ENCODE peak calls at places on chromosomes 12 and 14, in six cellular contexts. O is lower lobe of right lung, X is progenitor cell of endocrine pancreas, T is left ventricle myocardium inferior, E is fibroblast of pulmonary artery, H is transverse colon. F is an unnamed sample.
A peak's percentile ranks its signal among the peaks of the same experiment; 100 is the strongest.

GRCh38 chr12:110335481-110336045 is 54.5 kb downstream of the ATP2A2 start:
- DNase-seq in H (no peak), E (no peak), O (no peak), X (no peak), T (no peak), F (no peak)

GRCh38 chr12:29799591-29799990 is 15.8 kb upstream of the TMTC1 start:
- DNase-seq in X (no peak), H (no peak), T (no peak), O (no peak), E (no peak), F (no peak)

GRCh38 chr14:54627718-54628345 is 60.9 kb downstream of the SAMD4A start:
- DNase-seq in H (no peak), X (no peak), E (peak; percentile 78), T (peak; percentile 44), O (no peak), F (no peak)

GRCh38 chr12:1993341-1993740 is 10.9 kb downstream of the DCP1B start:
- DNase-seq in X (no peak), E (peak; percentile 89), H (no peak), T (no peak), O (no peak), F (no peak)

GRCh38 chr12:45648070-45648469 is 81.4 kb upstream of the ARID2 start:
- DNase-seq in T (peak; percentile 20), H (peak; percentile 33), E (no peak), O (no peak), X (no peak), F (no peak)

GRCh38 chr12:105329926-105330282 is 587 bp upstream of the C12orf75 start:
- DNase-seq in H (no peak), O (no peak), T (no peak), E (no peak), X (no peak), F (no peak)

GRCh38 chr12:86723326-86723725 is 467.1 kb upstream of the MGAT4C start:
- DNase-seq in E (peak; percentile 62), T (no peak), X (no peak), O (no peak), H (no peak), F (no peak)

GRCh38 chr14:102131741-102132140 is 8.0 kb upstream of the WDR20 start:
- DNase-seq in O (no peak), E (no peak), H (no peak), T (no peak), X (no peak), F (no peak)

GRCh38 chr14:22268875-22269274 is 320.1 kb downstream of the DAD1 start:
- DNase-seq in O (no peak), H (no peak), E (peak; percentile 10), X (no peak), T (no peak), F (no peak)

GRCh38 chr14:23356662-23357061 is 4.0 kb upstream of the SLC22A17 start:
- DNase-seq in O (no peak), X (no peak), T (no peak), E (no peak), H (no peak), F (no peak)

GRCh38 chr12:106140223-106140986 is 1.7 kb upstream of the NUAK1 start:
- DNase-seq in T (no peak), O (no peak), H (no peak), E (no peak), X (no peak), F (no peak)

GRCh38 chr12:20262131-20262530 is 106.2 kb upstream of the PDE3A start:
- DNase-seq in X (no peak), O (no peak), H (no peak), E (no peak), T (no peak), F (no peak)

GRCh38 chr12:124497658-124498057 is 69.8 kb downstream of the NCOR2 start:
- DNase-seq in T (peak; percentile 84), E (peak; percentile 87), X (no peak), H (no peak), O (no peak), F (no peak)

GRCh38 chr12:118467576-118467975 is 91.2 kb downstream of the SUDS3 start:
- DNase-seq in O (no peak), T (no peak), E (no peak), X (no peak), H (no peak), F (no peak)

GRCh38 chr14:32366995-32367394 is 37.9 kb downstream of the AKAP6 start:
- DNase-seq in H (no peak), X (no peak), E (peak; percentile 67), O (no peak), T (no peak), F (no peak)

GRCh38 chr14:22994762-22995275 is 12.5 kb upstream of the AJUBA start:
- DNase-seq in T (no peak), O (peak; percentile 61), E (peak; percentile 66), H (no peak), X (no peak), F (no peak)

GRCh38 chr12:118827047-118827446 is 154.3 kb upstream of the SRRM4 start:
- DNase-seq in T (no peak), H (no peak), O (no peak), E (no peak), X (no peak), F (no peak)

GRCh38 chr14:68770553-68771286 is 22.1 kb downstream of the ZFP36L1 start:
- DNase-seq in X (no peak), H (no peak), E (no peak), O (no peak), T (no peak), F (no peak)

GRCh38 chr12:108884116-108885012 is 4.5 kb downstream of the DAO start:
- DNase-seq in E (peak; percentile 41), O (peak; percentile 83), X (no peak), H (peak; percentile 67), T (peak; percentile 39), F (peak; percentile 43)

GRCh38 chr12:48356041-48356768 is 5.5 kb upstream of the ZNF641 start:
- DNase-seq in H (no peak), E (peak; percentile 4), O (no peak), X (no peak), T (no peak), F (no peak)

GRCh38 chr12:12902036-12902435 is 10.7 kb downstream of the GPRC5A start:
- DNase-seq in E (peak; percentile 83), H (no peak), O (no peak), X (no peak), T (no peak), F (no peak)

DNA sequence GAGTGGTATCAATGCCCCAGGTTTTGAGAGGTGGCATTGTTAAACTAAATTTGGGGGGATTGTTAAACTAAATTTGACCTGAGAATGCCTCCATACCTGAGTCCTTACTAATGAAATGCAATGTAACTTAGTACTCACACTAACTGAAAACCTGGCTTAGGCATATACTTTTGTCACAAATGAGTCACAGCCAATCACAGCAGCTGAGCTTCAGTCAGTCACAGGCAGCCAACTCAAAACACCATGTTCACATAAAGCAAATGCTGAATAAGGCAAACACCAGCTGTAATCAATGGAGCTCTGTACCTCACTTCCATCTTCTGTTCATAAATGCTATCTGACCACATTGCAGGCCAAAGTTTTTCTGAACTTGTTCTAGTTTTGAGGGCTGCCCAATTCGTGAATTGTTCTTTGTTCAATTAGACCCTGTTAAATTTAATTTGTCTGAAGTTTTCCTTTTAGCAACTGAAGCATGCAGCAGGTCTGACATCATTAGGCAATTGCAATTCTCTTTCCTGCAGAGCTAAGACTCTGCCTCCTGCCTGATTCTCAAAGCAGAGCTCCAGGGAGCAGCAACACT is 130.0 kb downstream of the WIF1 start:
- DNase-seq in H (no peak), E (no peak), X (no peak), T (no peak), O (no peak), F (no peak)
- TF ChIP-seq CTCF in H (no peak), E (no peak), X (no peak), T (no peak), O (no peak), F (no peak)

GRCh38 chr12:52178984-52179383 is 12.8 kb downstream of the KRT80 start:
- DNase-seq in E (no peak), X (no peak), H (no peak), T (no peak), O (no peak), F (no peak)

GRCh38 chr12:52178443-52178842 is 13.4 kb downstream of the KRT80 start:
- DNase-seq in X (no peak), H (no peak), O (no peak), T (no peak), E (no peak), F (no peak)

GRCh38 chr12:52173526-52173925 is 18.3 kb downstream of the KRT80 start:
- DNase-seq in H (no peak), X (no peak), T (no peak), E (no peak), O (no peak), F (no peak)

GRCh38 chr12:52172956-52173355 is 18.9 kb downstream of the KRT80 start:
- DNase-seq in E (no peak), T (no peak), O (no peak), X (no peak), H (no peak), F (no peak)

DNA sequence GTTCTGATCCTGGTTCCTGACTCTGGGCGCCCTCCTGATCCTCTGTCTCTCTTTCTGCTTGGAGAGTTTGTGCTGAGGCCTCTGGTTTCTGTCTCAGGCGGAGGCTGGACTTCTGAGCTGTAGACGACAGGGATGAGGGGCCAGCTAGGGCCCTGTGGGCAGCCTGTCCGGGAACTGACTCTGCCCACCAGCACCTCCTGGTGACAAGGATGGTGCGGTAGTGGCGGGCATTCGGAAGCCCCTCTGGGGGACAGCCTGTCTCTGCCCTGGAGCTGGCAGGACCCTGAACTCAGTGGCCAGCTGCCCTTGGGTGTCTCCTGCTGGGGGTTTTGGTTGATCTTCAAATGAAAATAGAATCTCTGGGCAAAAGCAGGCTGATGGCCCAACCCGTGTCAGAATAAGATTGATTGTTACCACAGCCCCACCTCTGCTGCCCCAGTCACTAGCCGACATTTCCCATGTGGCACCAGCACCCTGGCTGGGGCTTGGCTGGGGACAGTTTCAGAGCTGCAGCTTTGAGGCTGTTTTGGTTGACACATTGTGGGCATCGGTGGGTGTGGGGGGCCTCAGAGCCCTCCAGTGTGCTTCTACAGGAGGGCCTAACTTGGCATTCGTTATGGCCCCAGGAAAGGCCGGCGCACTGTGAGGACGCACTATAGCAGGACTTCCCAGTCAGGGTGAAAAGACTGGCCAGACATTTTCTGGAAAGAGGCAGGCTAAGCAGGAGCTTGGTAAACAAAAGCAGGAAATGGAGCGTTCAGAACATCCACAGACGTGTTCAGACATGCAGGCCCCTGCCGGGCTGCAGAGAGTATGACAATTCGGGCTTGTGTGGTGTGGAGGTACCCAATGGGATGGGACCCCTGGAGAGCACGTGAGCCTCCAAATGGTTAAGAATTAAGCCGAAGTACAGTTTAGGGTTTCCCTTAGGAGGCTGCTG is 16.1 kb downstream of the KRT80 start:
- DNase-seq in E (peak; percentile 63), T (no peak), H (no peak), O (no peak), X (no peak), F (no peak)
- TF ChIP-seq CTCF in E (peak; percentile 29), T (peak; percentile 44), H (no peak), O (peak; percentile 32), X (no peak), F (no peak)

DNA sequence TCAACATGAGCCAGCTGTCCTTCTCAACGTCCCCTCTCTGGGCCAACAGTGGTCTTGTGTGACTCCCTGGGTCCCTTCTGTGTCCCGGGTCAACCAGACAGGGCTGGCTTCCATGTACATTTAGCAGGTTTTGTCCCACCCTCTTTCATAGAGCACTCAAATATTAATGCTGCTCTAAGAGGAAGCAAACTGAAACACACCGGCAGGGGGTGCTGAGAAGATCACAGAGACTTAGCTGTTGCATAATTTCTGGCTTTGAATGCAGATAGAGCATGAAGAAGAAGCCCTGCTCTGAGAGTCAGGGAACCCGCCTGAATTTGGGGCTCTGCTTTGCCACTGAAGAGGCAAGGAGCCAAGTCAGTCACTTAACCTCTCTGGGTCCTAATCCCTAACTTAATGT is 138.7 kb downstream of the ESRRB start:
- DNase-seq in H (no peak), E (peak; percentile 16), T (no peak), X (no peak), O (no peak), F (no peak)
- TF ChIP-seq CTCF in H (no peak), E (peak; percentile 17), T (no peak), X (no peak), O (no peak), F (no peak)

GRCh38 chr12:5492562-5492961 is 60.7 kb downstream of the NTF3 start:
- DNase-seq in X (no peak), H (no peak), O (no peak), T (no peak), E (no peak), F (no peak)
- TF ChIP-seq CTCF in X (peak; percentile 12), H (no peak), O (no peak), T (peak; percentile 22), E (no peak), F (no peak)

F was measured in activated B cell treated with CpG ODN at 0.5 μM for 24 hours.